ENCODE peak calls at places on chromosome 9, in seven cellular contexts. D is adrenal gland, K is stomach, Q is thyroid gland, O is A549, X is heart left ventricle, A is esophagus squamous epithelium. E is an unnamed sample.

GRCh38 chr9:82680179-82680935 is 382.6 kb downstream of the RASEF start:
- DNase-seq in D (no peak), K (no peak), Q (no peak), O (no peak), X (no peak), A (no peak), E (no peak)

GRCh38 chr9:116501871-116502270 is 185.2 kb upstream of the TRIM32 start:
- DNase-seq in D (no peak), K (no peak), Q (no peak), O (peak; percentile 48), X (no peak), A (no peak), E (no peak)

GRCh38 chr9:21741151-21741550 is 61.3 kb upstream of the MTAP start:
- DNase-seq in D (no peak), K (no peak), Q (no peak), O (no peak), X (no peak), A (no peak), E (no peak)

GRCh38 chr9:80410106-80410505 is 838.3 kb downstream of the TLE4 start:
- DNase-seq in D (peak; percentile 12), K (no peak), Q (peak; percentile 82), O (no peak), X (no peak), A (no peak), E (no peak)

GRCh38 chr9:14277202-14277601 is 36.7 kb downstream of the NFIB start:
- DNase-seq in D (no peak), K (no peak), Q (no peak), O (no peak), X (no peak), A (no peak), E (no peak)

GRCh38 chr9:131395027-131395744 is 1.3 kb downstream of the PRRC2B start:
- DNase-seq in D (no peak), K (peak; percentile 69), Q (peak; percentile 79), O (no peak), X (no peak), A (no peak), E (peak; percentile 47)

GRCh38 chr9:70868661-70869652 is 252.5 kb downstream of the TRPM3 start:
- DNase-seq in D (peak; percentile 39), K (peak; percentile 25), Q (peak; percentile 39), O (no peak), X (no peak), A (no peak), E (no peak)

GRCh38 chr9:131835132-131835910 is 95.4 kb upstream of the RAPGEF1 start:
- DNase-seq in D (no peak), K (no peak), Q (no peak), O (no peak), X (peak; percentile 56), A (no peak), E (no peak)

GRCh38 chr9:110443146-110443877 is 105.6 kb upstream of the TXNDC8 start:
- DNase-seq in D (no peak), K (no peak), Q (no peak), O (no peak), X (no peak), A (no peak), E (peak; percentile 82)

GRCh38 chr9:34555002-34555348 is 32.2 kb upstream of the ENHO start:
- DNase-seq in D (no peak), K (no peak), Q (no peak), O (no peak), X (no peak), A (no peak), E (no peak)

GRCh38 chr9:19690128-19690527 is 98.7 kb downstream of the SLC24A2 start:
- DNase-seq in D (no peak), K (no peak), Q (no peak), O (no peak), X (no peak), A (no peak), E (no peak)

GRCh38 chr9:113483676-113484257 is 20.2 kb downstream of the RGS3 start:
- DNase-seq in D (no peak), K (no peak), Q (no peak), O (no peak), X (no peak), A (no peak), E (no peak)

GRCh38 chr9:114008667-114009410 is 69.3 kb downstream of the AMBP start:
- DNase-seq in D (no peak), K (peak; percentile 7), Q (no peak), O (no peak), X (no peak), A (no peak), E (no peak)

GRCh38 chr9:35481347-35481975 is 8.4 kb upstream of the RUSC2 start:
- DNase-seq in D (peak; percentile 73), K (peak; percentile 70), Q (peak; percentile 37), O (peak; percentile 75), X (no peak), A (no peak), E (peak; percentile 52)

GRCh38 chr9:20538956-20539355 is 83.3 kb downstream of the MLLT3 start:
- DNase-seq in D (no peak), K (no peak), Q (no peak), O (no peak), X (no peak), A (no peak), E (no peak)

GRCh38 chr9:36924071-36924470 is 110.0 kb downstream of the PAX5 start:
- DNase-seq in D (no peak), K (no peak), Q (no peak), O (peak; percentile 98), X (no peak), A (no peak), E (no peak)

GRCh38 chr9:78669591-78669990 is 372.7 kb downstream of the PSAT1 start:
- DNase-seq in D (no peak), K (no peak), Q (no peak), O (no peak), X (no peak), A (no peak), E (no peak)

GRCh38 chr9:80948876-80949275 is 740.5 kb downstream of the TLE1 start:
- DNase-seq in D (no peak), K (no peak), Q (no peak), O (no peak), X (no peak), A (no peak), E (no peak)

GRCh38 chr9:98811051-98811650 is 3.7 kb downstream of the GALNT12 start:
- DNase-seq in D (no peak), K (no peak), Q (no peak), O (no peak), X (no peak), A (no peak), E (no peak)

GRCh38 chr9:119963258-119963797 is 594.1 kb upstream of the BRINP1 start:
- DNase-seq in D (no peak), K (no peak), Q (no peak), O (peak; percentile 37), X (no peak), A (no peak), E (no peak)

GRCh38 chr9:70021026-70021571 is 22.5 kb upstream of the MAMDC2 start:
- DNase-seq in D (no peak), K (peak; percentile 35), Q (no peak), O (no peak), X (no peak), A (no peak), E (no peak)

GRCh38 chr9:76109953-76110352 is 219.5 kb downstream of the PCSK5 start:
- DNase-seq in D (peak; percentile 57), K (no peak), Q (peak; percentile 20), O (no peak), X (no peak), A (no peak), E (no peak)

GRCh38 chr9:37575921-37576721 is at the start of gene FBXO10:
- DNase-seq in D (peak; percentile 77), K (peak; percentile 67), Q (peak; percentile 74), O (peak; percentile 69), X (peak; percentile 85), A (no peak), E (peak; percentile 68)

GRCh38 chr9:12859704-12860251 is 85.0 kb downstream of the LURAP1L start:
- DNase-seq in D (no peak), K (no peak), Q (no peak), O (peak; percentile 21), X (no peak), A (no peak), E (no peak)

GRCh38 chr9:80066931-80067330 is 495.2 kb downstream of the TLE4 start:
- DNase-seq in D (no peak), K (no peak), Q (no peak), O (no peak), X (no peak), A (no peak), E (no peak)

GRCh38 chr9:135260776-135261175 is 173.3 kb downstream of the OLFM1 start:
- DNase-seq in D (no peak), K (no peak), Q (no peak), O (no peak), X (no peak), A (no peak), E (no peak)

GRCh38 chr9:4620046-4620765 is 41.9 kb upstream of the PLPP6 start:
- DNase-seq in D (no peak), K (no peak), Q (no peak), O (no peak), X (no peak), A (no peak), E (no peak)

GRCh38 chr9:14247577-14247976 is 66.4 kb downstream of the NFIB start:
- DNase-seq in D (no peak), K (no peak), Q (no peak), O (no peak), X (no peak), A (no peak), E (no peak)

GRCh38 chr9:70986984-70987383 is 134.4 kb downstream of the TRPM3 start:
- DNase-seq in D (no peak), K (no peak), Q (no peak), O (no peak), X (no peak), A (no peak), E (no peak)

GRCh38 chr9:32596936-32597335 is 24.0 kb upstream of the NDUFB6 start:
- DNase-seq in D (no peak), K (no peak), Q (no peak), O (no peak), X (no peak), A (no peak), E (no peak)
- TF ChIP-seq POLR2A in D (no peak), K (no peak), Q (no peak), O (no peak), X (no peak), A (no peak), E (no peak)

GRCh38 chr9:124660341-124660801 is 110.7 kb downstream of the NR6A1 start:
- DNase-seq in D (peak; percentile 10), K (no peak), Q (no peak), O (no peak), X (no peak), A (no peak), E (peak; percentile 58)
- TF ChIP-seq POLR2A in D (no peak), K (no peak), Q (no peak), O (no peak), X (no peak), A (no peak), E (no peak)

DNA sequence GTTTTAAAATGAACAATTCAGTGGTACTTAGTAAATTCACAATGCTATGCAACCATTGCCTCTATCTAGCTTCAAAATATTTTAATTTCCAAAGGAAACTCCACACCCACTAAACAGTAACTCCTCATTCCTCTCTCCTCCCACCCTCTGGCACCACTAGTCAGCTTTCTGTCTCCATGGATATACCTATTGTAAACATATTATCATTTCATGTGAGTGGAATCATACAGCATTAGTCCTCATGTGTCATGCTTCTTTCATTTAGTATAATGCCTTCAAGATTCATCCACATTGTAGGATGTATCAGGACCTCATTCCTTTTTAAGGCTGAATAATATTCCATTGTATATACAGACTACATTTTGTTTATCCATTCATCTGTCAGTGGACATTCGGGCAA is 48.6 kb downstream of the PHF2 start:
- DNase-seq in D (no peak), K (no peak), Q (no peak), O (no peak), X (no peak), A (no peak), E (no peak)
- TF ChIP-seq POLR2A in D (no peak), K (no peak), Q (no peak), O (no peak), X (no peak), A (no peak), E (no peak)

GRCh38 chr9:87725900-87726709 is at the start of gene CTSL:
- DNase-seq in D (peak; percentile 95), K (peak; percentile 85), Q (peak; percentile 93), O (peak; percentile 89), X (peak; percentile 96), A (peak; percentile 14), E (peak; percentile 96)
- TF ChIP-seq POLR2A in D (peak; percentile 89), K (no peak), Q (peak; percentile 96), O (peak; percentile 99), X (peak; percentile 30), A (peak; percentile 75), E (peak; percentile 96)